ENCODE peak calls at places on chromosomes 11 and 22, in seven cellular contexts. One of them, this sample, is unnamed. For H3K4me1 and H3K9me3, the result is how much of the 10 kb centered on the place peaks cover.

GRCh38 chr11:58525037-58525614 is 17.2 kb upstream of the OR5B21 start:
- DNase-seq in H1: no peak
- DNase-seq in HCT116: no peak
- DNase-seq in SK-N-SH: no peak
- DNase-seq in K562: no peak
- DNase-seq in GM12878: peak
- DNase-seq in HepG2: no peak
- DNase-seq in this sample: no peak

GRCh38 chr11:129075757-129076156 is 116.4 kb downstream of the ARHGAP32 start:
- DNase-seq in H1: no peak
- DNase-seq in HCT116: no peak
- DNase-seq in SK-N-SH: no peak
- DNase-seq in K562: no peak
- DNase-seq in GM12878: no peak
- DNase-seq in HepG2: no peak
- DNase-seq in this sample: no peak

GRCh38 chr11:72930011-72930410 is 115.8 kb downstream of the ATG16L2 start:
- DNase-seq in H1: no peak
- DNase-seq in HCT116: no peak
- DNase-seq in SK-N-SH: no peak
- DNase-seq in K562: no peak
- DNase-seq in GM12878: no peak
- DNase-seq in HepG2: no peak
- DNase-seq in this sample: no peak

GRCh38 chr22:24421428-24421931 is 5.9 kb upstream of the ADORA2A start:
- DNase-seq in H1: peak
- DNase-seq in HCT116: peak
- DNase-seq in SK-N-SH: peak
- DNase-seq in K562: peak
- DNase-seq in GM12878: no peak
- DNase-seq in HepG2: peak
- DNase-seq in this sample: no peak

GRCh38 chr11:128476729-128477128 is 110.6 kb downstream of the ETS1 start:
- DNase-seq in H1: no peak
- DNase-seq in HCT116: no peak
- DNase-seq in SK-N-SH: no peak
- DNase-seq in K562: no peak
- DNase-seq in GM12878: no peak
- DNase-seq in HepG2: no peak
- DNase-seq in this sample: no peak

GRCh38 chr11:99419991-99420390 is 399.2 kb downstream of the CNTN5 start:
- DNase-seq in H1: no peak
- DNase-seq in HCT116: no peak
- DNase-seq in SK-N-SH: no peak
- DNase-seq in K562: no peak
- DNase-seq in GM12878: no peak
- DNase-seq in HepG2: no peak
- DNase-seq in this sample: no peak

GRCh38 chr11:86444981-86445380 is 70.3 kb downstream of the CCDC81 start:
- DNase-seq in H1: no peak
- DNase-seq in HCT116: no peak
- DNase-seq in SK-N-SH: no peak
- DNase-seq in K562: no peak
- DNase-seq in GM12878: no peak
- DNase-seq in HepG2: no peak
- DNase-seq in this sample: no peak

GRCh38 chr11:126104420-126104819 is 41.8 kb upstream of the CDON start:
- DNase-seq in H1: peak
- DNase-seq in HCT116: no peak
- DNase-seq in SK-N-SH: no peak
- DNase-seq in K562: no peak
- DNase-seq in GM12878: no peak
- DNase-seq in HepG2: no peak
- DNase-seq in this sample: no peak

GRCh38 chr11:129331217-129331616 is 44.4 kb upstream of the BARX2 start:
- DNase-seq in H1: no peak
- DNase-seq in HCT116: no peak
- DNase-seq in SK-N-SH: no peak
- DNase-seq in K562: no peak
- DNase-seq in GM12878: no peak
- DNase-seq in HepG2: peak
- DNase-seq in this sample: no peak

GRCh38 chr11:61973603-61974162 is 6.2 kb upstream of the FTH1 start:
- DNase-seq in H1: no peak
- DNase-seq in HCT116: no peak
- DNase-seq in SK-N-SH: no peak
- DNase-seq in K562: no peak
- DNase-seq in GM12878: no peak
- DNase-seq in HepG2: peak
- DNase-seq in this sample: no peak

GRCh38 chr11:94199367-94200130 is 70.9 kb downstream of the PANX1 start:
- DNase-seq in H1: no peak
- DNase-seq in HCT116: no peak
- DNase-seq in SK-N-SH: no peak
- DNase-seq in K562: no peak
- DNase-seq in GM12878: no peak
- DNase-seq in HepG2: no peak
- DNase-seq in this sample: no peak

GRCh38 chr11:16787035-16787744 is 48.7 kb downstream of the C11orf58 start:
- DNase-seq in H1: no peak
- DNase-seq in HCT116: no peak
- DNase-seq in SK-N-SH: no peak
- DNase-seq in K562: no peak
- DNase-seq in GM12878: no peak
- DNase-seq in HepG2: no peak
- DNase-seq in this sample: no peak

GRCh38 chr11:3135491-3136440 is 29.3 kb downstream of the OSBPL5 start:
- DNase-seq in H1: no peak
- DNase-seq in HCT116: no peak
- DNase-seq in SK-N-SH: no peak
- DNase-seq in K562: no peak
- DNase-seq in GM12878: no peak
- DNase-seq in HepG2: no peak
- DNase-seq in this sample: no peak

GRCh38 chr11:110290591-110291334 is 5.7 kb downstream of the RDX start:
- DNase-seq in H1: no peak
- DNase-seq in HCT116: no peak
- DNase-seq in SK-N-SH: no peak
- DNase-seq in K562: no peak
- DNase-seq in GM12878: no peak
- DNase-seq in HepG2: peak
- DNase-seq in this sample: no peak
- H3K4me1 ChIP-seq in H1: under half
- H3K4me1 ChIP-seq in HCT116: half or more
- H3K4me1 ChIP-seq in SK-N-SH: under half
- H3K4me1 ChIP-seq in K562: under half
- H3K4me1 ChIP-seq in GM12878: under half
- H3K4me1 ChIP-seq in HepG2: half or more
- H3K4me1 ChIP-seq in this sample: under half

GRCh38 chr11:56846631-56847400 is 98.3 kb upstream of the OR9G4 start:
- DNase-seq in H1: no peak
- DNase-seq in HCT116: no peak
- DNase-seq in SK-N-SH: peak
- DNase-seq in K562: no peak
- DNase-seq in GM12878: no peak
- DNase-seq in HepG2: no peak
- DNase-seq in this sample: no peak
- TF ChIP-seq SIN3A in H1: no peak
- TF ChIP-seq SIN3A in HCT116: no peak
- TF ChIP-seq SIN3A in SK-N-SH: no peak
- TF ChIP-seq SIN3A in K562: no peak
- TF ChIP-seq SIN3A in GM12878: no peak
- TF ChIP-seq SIN3A in HepG2: no peak
- TF ChIP-seq SIN3A in this sample: no peak

GRCh38 chr11:70804174-70804855 is 406.0 kb downstream of the CTTN start:
- DNase-seq in H1: no peak
- DNase-seq in HCT116: no peak
- DNase-seq in SK-N-SH: no peak
- DNase-seq in K562: no peak
- DNase-seq in GM12878: no peak
- DNase-seq in HepG2: no peak
- DNase-seq in this sample: no peak
- H3K9me3 ChIP-seq in H1: under half
- H3K9me3 ChIP-seq in HCT116: under half
- H3K9me3 ChIP-seq in SK-N-SH: under half
- H3K9me3 ChIP-seq in K562: under half
- H3K9me3 ChIP-seq in GM12878: under half
- H3K9me3 ChIP-seq in HepG2: under half
- H3K9me3 ChIP-seq in this sample: under half

GRCh38 chr22:45316796-45317526 is 7.2 kb downstream of the FAM118A start:
- DNase-seq in H1: no peak
- DNase-seq in HCT116: no peak
- DNase-seq in SK-N-SH: no peak
- DNase-seq in K562: no peak
- DNase-seq in GM12878: no peak
- DNase-seq in HepG2: peak
- DNase-seq in this sample: no peak
- H3K4me1 ChIP-seq in H1: under half
- H3K4me1 ChIP-seq in HCT116: under half
- H3K4me1 ChIP-seq in SK-N-SH: half or more
- H3K4me1 ChIP-seq in K562: half or more
- H3K4me1 ChIP-seq in GM12878: under half
- H3K4me1 ChIP-seq in HepG2: half or more
- H3K4me1 ChIP-seq in this sample: under half

DNA sequence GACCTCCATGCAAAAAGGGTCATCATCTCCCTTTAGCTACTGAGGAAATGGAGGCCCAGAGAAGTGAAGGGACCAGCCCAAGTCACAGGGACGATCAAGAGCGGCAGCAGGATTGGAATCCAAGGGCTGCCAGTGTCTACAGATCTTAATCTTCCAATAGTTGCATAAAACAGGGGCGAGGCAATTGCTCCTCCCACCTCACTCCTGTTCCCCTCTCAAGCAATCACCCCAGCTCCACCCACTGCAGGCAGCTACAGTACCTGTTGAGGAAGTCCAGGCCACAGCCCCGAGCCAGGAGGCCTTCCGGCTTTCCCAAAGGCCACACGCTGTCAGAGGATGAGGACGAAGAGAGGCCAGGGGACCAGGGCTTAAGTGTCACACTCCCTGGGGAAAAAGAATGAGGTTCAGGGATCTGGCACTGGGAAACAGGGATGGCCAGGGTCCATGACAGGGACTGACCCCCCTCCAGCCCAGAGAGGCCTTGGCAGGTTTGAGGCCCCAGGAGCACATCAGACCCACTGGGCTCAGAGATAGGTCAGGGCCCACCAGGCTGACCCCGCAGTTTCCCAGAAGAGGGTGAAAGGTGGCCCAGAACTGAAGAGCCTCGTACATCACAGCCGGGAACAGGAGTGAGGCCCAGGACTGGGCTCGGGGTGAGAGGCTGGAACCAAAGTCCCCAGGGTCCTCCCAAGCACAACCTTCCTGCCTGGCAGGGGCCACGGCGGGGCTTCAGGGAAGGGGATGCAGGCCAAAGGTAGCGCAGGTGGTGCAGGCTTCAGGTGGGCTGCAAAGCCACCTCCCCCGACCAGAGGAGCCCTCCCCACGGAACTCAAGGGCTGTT is 16.4 kb upstream of the MFNG start:
- DNase-seq in H1: no peak
- DNase-seq in HCT116: no peak
- DNase-seq in SK-N-SH: no peak
- DNase-seq in K562: no peak
- DNase-seq in GM12878: no peak
- DNase-seq in HepG2: peak
- DNase-seq in this sample: no peak
- TF ChIP-seq SIN3A in H1: no peak
- TF ChIP-seq SIN3A in HCT116: no peak
- TF ChIP-seq SIN3A in SK-N-SH: no peak
- TF ChIP-seq SIN3A in K562: no peak
- TF ChIP-seq SIN3A in GM12878: no peak
- TF ChIP-seq SIN3A in HepG2: no peak
- TF ChIP-seq SIN3A in this sample: no peak

GRCh38 chr22:49488943-49489342 is 338.7 kb downstream of the BRD1 start:
- DNase-seq in H1: no peak
- DNase-seq in HCT116: no peak
- DNase-seq in SK-N-SH: no peak
- DNase-seq in K562: no peak
- DNase-seq in GM12878: no peak
- DNase-seq in HepG2: no peak
- DNase-seq in this sample: no peak
- H3K9me3 ChIP-seq in H1: under half
- H3K9me3 ChIP-seq in HCT116: under half
- H3K9me3 ChIP-seq in SK-N-SH: under half
- H3K9me3 ChIP-seq in K562: under half
- H3K9me3 ChIP-seq in GM12878: under half
- H3K9me3 ChIP-seq in HepG2: under half
- H3K9me3 ChIP-seq in this sample: under half

DNA sequence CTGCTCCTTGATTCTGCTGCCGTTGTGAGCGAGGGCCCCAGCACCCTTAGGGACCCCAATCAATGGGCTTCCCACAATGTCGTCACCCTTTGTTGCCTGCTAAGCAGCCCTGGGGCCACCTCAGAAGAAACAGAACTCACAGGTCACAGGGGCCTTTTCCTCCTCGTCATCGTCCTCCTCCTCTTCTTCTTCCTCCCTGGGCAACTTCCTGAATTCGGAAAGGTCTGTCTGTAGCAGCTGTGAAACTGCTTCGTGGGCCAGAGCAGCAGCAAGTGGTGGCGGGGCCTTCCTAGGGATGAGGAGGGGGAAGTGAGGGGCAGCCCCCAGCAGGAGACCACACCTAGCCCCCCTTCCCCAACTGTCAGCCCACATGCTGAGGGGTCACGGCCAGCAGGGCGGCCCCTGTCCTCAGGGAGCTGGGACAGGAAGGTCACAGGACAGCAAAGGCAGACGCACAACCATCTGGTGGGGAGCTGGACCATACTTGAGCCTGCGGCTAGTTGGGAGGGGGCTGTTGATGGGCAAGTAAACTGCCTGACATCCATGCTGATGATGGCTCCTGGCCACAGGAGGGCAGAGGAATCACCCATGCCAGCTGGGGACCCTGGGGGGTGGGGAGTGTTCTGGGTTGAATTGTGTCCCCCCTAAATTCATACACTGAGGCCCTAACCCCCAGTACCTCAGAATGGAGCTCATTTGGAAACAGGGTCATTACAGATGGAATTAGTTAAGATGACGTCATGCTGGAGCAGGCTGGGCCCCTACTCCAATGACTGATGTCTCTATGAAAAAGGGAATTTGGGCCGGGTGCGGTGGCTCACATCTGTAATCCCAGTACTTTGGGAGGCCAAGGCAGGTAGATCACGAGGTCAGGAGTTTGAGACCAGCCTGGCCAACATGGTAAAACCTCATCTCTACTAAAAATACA is 13.0 kb downstream of the PPM1F start:
- DNase-seq in H1: no peak
- DNase-seq in HCT116: no peak
- DNase-seq in SK-N-SH: no peak
- DNase-seq in K562: no peak
- DNase-seq in GM12878: no peak
- DNase-seq in HepG2: no peak
- DNase-seq in this sample: no peak
- H3K4me1 ChIP-seq in H1: under half
- H3K4me1 ChIP-seq in HCT116: half or more
- H3K4me1 ChIP-seq in SK-N-SH: under half
- H3K4me1 ChIP-seq in K562: under half
- H3K4me1 ChIP-seq in GM12878: under half
- H3K4me1 ChIP-seq in HepG2: under half
- H3K4me1 ChIP-seq in this sample: under half

GRCh38 chr11:29628584-29628983 is 388.2 kb downstream of the KCNA4 start:
- DNase-seq in H1: no peak
- DNase-seq in HCT116: no peak
- DNase-seq in SK-N-SH: no peak
- DNase-seq in K562: no peak
- DNase-seq in GM12878: no peak
- DNase-seq in HepG2: no peak
- DNase-seq in this sample: no peak
- TF ChIP-seq SIN3A in H1: no peak
- TF ChIP-seq SIN3A in HCT116: no peak
- TF ChIP-seq SIN3A in SK-N-SH: no peak
- TF ChIP-seq SIN3A in K562: no peak
- TF ChIP-seq SIN3A in GM12878: no peak
- TF ChIP-seq SIN3A in HepG2: no peak
- TF ChIP-seq SIN3A in this sample: no peak

GRCh38 chr22:48553119-48553518 is 1274.6 kb downstream of the BRD1 start:
- DNase-seq in H1: no peak
- DNase-seq in HCT116: no peak
- DNase-seq in SK-N-SH: peak
- DNase-seq in K562: no peak
- DNase-seq in GM12878: no peak
- DNase-seq in HepG2: no peak
- DNase-seq in this sample: no peak
- H3K9me3 ChIP-seq in H1: under half
- H3K9me3 ChIP-seq in HCT116: under half
- H3K9me3 ChIP-seq in SK-N-SH: under half
- H3K9me3 ChIP-seq in K562: under half
- H3K9me3 ChIP-seq in GM12878: under half
- H3K9me3 ChIP-seq in HepG2: under half
- H3K9me3 ChIP-seq in this sample: under half